ENCODE peak calls at places on chromosome 19, in seven cellular contexts. I is fibroblast of pulmonary artery, E is heart right ventricle, C is WTC11, K is esophagus squamous epithelium, T is GM20000, Z is lower leg skin. Y is an unnamed sample.

GRCh38 chr19:40740747-40741146 is 9.5 kb downstream of the ACTMAP start:
- DNase-seq in I (no peak), E (no peak), C (no peak), K (no peak), T (no peak), Z (peak; percentile 89), Y (no peak)

GRCh38 chr19:36115453-36116343 is at the start of gene TBCB:
- DNase-seq in I (peak; percentile 25), E (peak; percentile 87), C (peak; percentile 78), K (peak; percentile 80), T (peak; percentile 93), Z (peak; percentile 77), Y (peak; percentile 89)

GRCh38 chr19:32177686-32178085 is 167.7 kb upstream of the ZNF507 start:
- DNase-seq in I (no peak), E (no peak), C (no peak), K (no peak), T (no peak), Z (no peak), Y (no peak)

GRCh38 chr19:2455481-2456300 is 1.1 kb downstream of the LMNB2 start:
- DNase-seq in I (no peak), E (peak; percentile 39), C (peak; percentile 28), K (no peak), T (peak; percentile 90), Z (no peak), Y (peak; percentile 61)

GRCh38 chr19:37994823-37995130 is 87.8 kb downstream of the SIPA1L3 start:
- DNase-seq in I (no peak), E (no peak), C (no peak), K (no peak), T (no peak), Z (no peak), Y (no peak)

GRCh38 chr19:33193864-33194362 is at the start of gene LRP3:
- DNase-seq in I (peak; percentile 18), E (peak; percentile 59), C (peak; percentile 38), K (no peak), T (no peak), Z (no peak), Y (no peak)

GRCh38 chr19:50850738-50851137 is 4.0 kb upstream of the KLK3 start:
- DNase-seq in I (no peak), E (no peak), C (no peak), K (no peak), T (no peak), Z (no peak), Y (no peak)

GRCh38 chr19:27714857-27715256 is 1498.1 kb downstream of the UQCRFS1 start:
- DNase-seq in I (no peak), E (no peak), C (no peak), K (no peak), T (no peak), Z (no peak), Y (no peak)

GRCh38 chr19:51040151-51040550 is 5.3 kb upstream of the KLK12 start:
- DNase-seq in I (no peak), E (no peak), C (no peak), K (no peak), T (no peak), Z (no peak), Y (no peak)

GRCh38 chr19:41325947-41326706 is 16.2 kb downstream of the CCDC97 start:
- DNase-seq in I (peak; percentile 62), E (no peak), C (no peak), K (no peak), T (peak; percentile 85), Z (no peak), Y (no peak)

GRCh38 chr19:2416321-2417097 is 10.9 kb downstream of the TIMM13 start:
- DNase-seq in I (no peak), E (no peak), C (no peak), K (no peak), T (no peak), Z (no peak), Y (no peak)

GRCh38 chr19:31470229-31470939 is 121.1 kb upstream of the TSHZ3 start:
- DNase-seq in I (no peak), E (no peak), C (no peak), K (no peak), T (no peak), Z (no peak), Y (no peak)

GRCh38 chr19:13938361-13939027 is at the start of gene PODNL1:
- DNase-seq in I (peak; percentile 64), E (no peak), C (no peak), K (no peak), T (no peak), Z (no peak), Y (no peak)

GRCh38 chr19:57302020-57302465 is 18.2 kb upstream of the ZNF543 start:
- DNase-seq in I (peak; percentile 97), E (no peak), C (no peak), K (no peak), T (no peak), Z (peak; percentile 65), Y (no peak)

GRCh38 chr19:8697671-8698432 is 743 bp downstream of the ACTL9 start:
- DNase-seq in I (no peak), E (no peak), C (peak; percentile 68), K (no peak), T (no peak), Z (no peak), Y (no peak)

GRCh38 chr19:29283366-29283765 is 70.4 kb upstream of the UQCRFS1 start:
- DNase-seq in I (no peak), E (no peak), C (no peak), K (no peak), T (no peak), Z (no peak), Y (no peak)

GRCh38 chr19:20371911-20372310 is 193.7 kb downstream of the ZNF737 start:
- DNase-seq in I (no peak), E (no peak), C (no peak), K (no peak), T (no peak), Z (no peak), Y (no peak)

GRCh38 chr19:23917856-23918255 is 3.2 kb downstream of the ZNF726 start:
- DNase-seq in I (no peak), E (no peak), C (no peak), K (no peak), T (no peak), Z (no peak), Y (no peak)

GRCh38 chr19:50255115-50255514 is 51.7 kb downstream of the MYH14 start:
- DNase-seq in I (no peak), E (no peak), C (peak; percentile 31), K (no peak), T (no peak), Z (no peak), Y (no peak)

GRCh38 chr19:38152461-38153379 is 71.3 kb downstream of the DPF1 start:
- DNase-seq in I (peak; percentile 41), E (peak; percentile 52), C (no peak), K (no peak), T (no peak), Z (no peak), Y (no peak)

GRCh38 chr19:55544776-55545439 is 435 bp downstream of the SBK3 start:
- DNase-seq in I (no peak), E (no peak), C (no peak), K (no peak), T (no peak), Z (no peak), Y (no peak)

GRCh38 chr19:31385744-31386143 is 36.5 kb upstream of the TSHZ3 start:
- DNase-seq in I (no peak), E (no peak), C (no peak), K (no peak), T (no peak), Z (no peak), Y (no peak)

GRCh38 chr19:35357867-35358573 is at the start of gene FFAR3:
- DNase-seq in I (peak; percentile 78), E (no peak), C (no peak), K (no peak), T (no peak), Z (peak; percentile 28), Y (no peak)

GRCh38 chr19:35545855-35546381 is 492 bp downstream of the TMEM147 start:
- DNase-seq in I (no peak), E (peak; percentile 31), C (peak; percentile 52), K (no peak), T (peak; percentile 82), Z (no peak), Y (peak; percentile 51)

GRCh38 chr19:35040826-35041547 is 534 bp upstream of the HPN start:
- DNase-seq in I (peak; percentile 48), E (peak; percentile 93), C (peak; percentile 81), K (peak; percentile 48), T (no peak), Z (peak; percentile 82), Y (no peak)

GRCh38 chr19:50419580-50420035 is 870 bp downstream of the SPIB start:
- DNase-seq in I (no peak), E (no peak), C (peak; percentile 54), K (no peak), T (peak; percentile 66), Z (no peak), Y (no peak)

GRCh38 chr19:45931055-45931454 is 16.5 kb upstream of the NANOS2 start:
- DNase-seq in I (no peak), E (no peak), C (no peak), K (no peak), T (no peak), Z (no peak), Y (no peak)
- TF ChIP-seq CTCF in I (peak; percentile 10), E (no peak), C (no peak), K (no peak), T (no peak), Z (no peak), Y (no peak)

GRCh38 chr19:6034512-6034911 is 56.6 kb upstream of the RANBP3 start:
- DNase-seq in I (no peak), E (no peak), C (no peak), K (no peak), T (no peak), Z (no peak), Y (no peak)
- TF ChIP-seq CTCF in I (no peak), E (no peak), C (no peak), K (no peak), T (no peak), Z (no peak), Y (no peak)

GRCh38 chr19:16188521-16188920 is 3.3 kb downstream of the FAM32A start:
- DNase-seq in I (no peak), E (no peak), C (no peak), K (no peak), T (no peak), Z (no peak), Y (no peak)

GRCh38 chr19:16184665-16185122 is 516 bp upstream of the FAM32A start:
- DNase-seq in I (no peak), E (no peak), C (no peak), K (no peak), T (no peak), Z (no peak), Y (no peak)

GRCh38 chr19:16185123-16185924 is at the start of gene FAM32A:
- DNase-seq in I (peak; percentile 99), E (peak; percentile 99), C (peak; percentile 97), K (peak; percentile 97), T (peak; percentile 96), Z (peak; percentile 100), Y (peak; percentile 98)

GRCh38 chr19:16190198-16190597 is 5.0 kb downstream of the FAM32A start:
- DNase-seq in I (no peak), E (no peak), C (no peak), K (no peak), T (no peak), Z (no peak), Y (no peak)

GRCh38 chr19:16185925-16186234 is 670 bp downstream of the FAM32A start:
- DNase-seq in I (no peak), E (no peak), C (no peak), K (no peak), T (no peak), Z (no peak), Y (no peak)
- TF ChIP-seq CTCF in I (peak; percentile 36), E (peak; percentile 21), C (no peak), K (no peak), T (no peak), Z (no peak), Y (no peak)

GRCh38 chr19:3969435-3970312 is 1.2 kb downstream of the DAPK3 start:
- DNase-seq in I (peak; percentile 83), E (no peak), C (peak; percentile 40), K (no peak), T (no peak), Z (peak; percentile 31), Y (no peak)
- TF ChIP-seq CTCF in I (peak; percentile 32), E (no peak), C (no peak), K (peak; percentile 22), T (no peak), Z (no peak), Y (no peak)